ENCODE peak calls at places on chromosomes 11 and 22, in ten cellular contexts. H, S, M, F, P, W, E, Y, B and K are unnamed samples.

GRCh38 chr11:95512177-95512576 is 277.4 kb downstream of the FAM76B start:
- DNase-seq in H (no peak), S (peak), M (no peak), F (no peak), P (no peak), W (no peak), E (peak), Y (peak), B (no peak), K (peak)

GRCh38 chr11:61095022-61095421 is 7.3 kb upstream of the CD5 start:
- DNase-seq in H (no peak), S (no peak), M (no peak), F (no peak), P (no peak), W (no peak), E (no peak), Y (no peak), B (no peak), K (no peak)

GRCh38 chr22:17846326-17846992 is 72.2 kb upstream of the BID start:
- DNase-seq in H (no peak), S (no peak), M (no peak), F (no peak), P (no peak), W (no peak), E (no peak), Y (no peak), B (no peak), K (no peak)

GRCh38 chr22:29705651-29706050 is 14.2 kb upstream of the CABP7 start:
- DNase-seq in H (no peak), S (no peak), M (no peak), F (no peak), P (no peak), W (no peak), E (no peak), Y (no peak), B (no peak), K (no peak)

GRCh38 chr11:44400431-44400830 is 90.5 kb upstream of the ALX4 start:
- DNase-seq in H (no peak), S (peak), M (no peak), F (no peak), P (no peak), W (no peak), E (no peak), Y (no peak), B (no peak), K (no peak)

GRCh38 chr11:11396290-11397042 is 43.4 kb upstream of the CSNK2A3 start:
- DNase-seq in H (no peak), S (peak), M (no peak), F (no peak), P (peak), W (no peak), E (peak), Y (peak), B (no peak), K (no peak)

GRCh38 chr11:14554959-14555358 is 34.8 kb upstream of the PSMA1 start:
- DNase-seq in H (peak), S (no peak), M (no peak), F (peak), P (no peak), W (no peak), E (no peak), Y (no peak), B (peak), K (no peak)

GRCh38 chr22:48088926-48089536 is 1326.6 kb downstream of the TBC1D22A start:
- DNase-seq in H (no peak), S (no peak), M (no peak), F (no peak), P (no peak), W (no peak), E (no peak), Y (no peak), B (no peak), K (no peak)

GRCh38 chr22:25021976-25022711 is 69.6 kb downstream of the KIAA1671 start:
- DNase-seq in H (no peak), S (no peak), M (no peak), F (no peak), P (no peak), W (no peak), E (no peak), Y (no peak), B (no peak), K (no peak)

GRCh38 chr22:18119409-18120110 is 9.0 kb downstream of the TUBA8 start:
- DNase-seq in H (no peak), S (no peak), M (no peak), F (no peak), P (no peak), W (no peak), E (no peak), Y (peak), B (no peak), K (no peak)

GRCh38 chr22:23106906-23107367 is 34.9 kb downstream of the RSPH14 start:
- DNase-seq in H (no peak), S (no peak), M (no peak), F (no peak), P (no peak), W (no peak), E (no peak), Y (no peak), B (no peak), K (no peak)

GRCh38 chr11:132078230-132078629 is 707.8 kb downstream of the NTM start:
- DNase-seq in H (no peak), S (no peak), M (no peak), F (no peak), P (no peak), W (peak), E (no peak), Y (no peak), B (no peak), K (no peak)

GRCh38 chr11:61764606-61765260 is 12.3 kb downstream of the MYRF start:
- DNase-seq in H (no peak), S (no peak), M (peak), F (no peak), P (no peak), W (no peak), E (no peak), Y (no peak), B (no peak), K (no peak)

GRCh38 chr22:19903031-19903430 is 38.5 kb upstream of the COMT start:
- DNase-seq in H (no peak), S (no peak), M (peak), F (no peak), P (no peak), W (no peak), E (no peak), Y (no peak), B (no peak), K (no peak)

GRCh38 chr22:49462291-49462690 is 365.4 kb downstream of the BRD1 start:
- DNase-seq in H (no peak), S (no peak), M (no peak), F (no peak), P (no peak), W (no peak), E (no peak), Y (no peak), B (no peak), K (no peak)

GRCh38 chr11:65488273-65489058 is 10.4 kb upstream of the MALAT1 start:
- DNase-seq in H (no peak), S (peak), M (no peak), F (no peak), P (no peak), W (no peak), E (peak), Y (peak), B (no peak), K (no peak)

GRCh38 chr11:6612816-6613136 is 760 bp upstream of the TAF10 start:
- DNase-seq in H (no peak), S (no peak), M (no peak), F (no peak), P (no peak), W (no peak), E (no peak), Y (no peak), B (no peak), K (no peak)

GRCh38 chr22:38467438-38467903 is 425 bp upstream of the KDELR3 start:
- DNase-seq in H (no peak), S (no peak), M (no peak), F (no peak), P (no peak), W (no peak), E (no peak), Y (peak), B (no peak), K (no peak)

GRCh38 chr22:38469306-38469781 is 1.4 kb downstream of the KDELR3 start:
- DNase-seq in H (no peak), S (no peak), M (no peak), F (no peak), P (no peak), W (no peak), E (no peak), Y (no peak), B (no peak), K (no peak)

GRCh38 chr22:38467904-38468760 is at the start of gene KDELR3:
- DNase-seq in H (peak), S (no peak), M (peak), F (no peak), P (peak), W (no peak), E (peak), Y (peak), B (peak), K (no peak)

GRCh38 chr22:38471237-38471636 is 3.3 kb downstream of the KDELR3 start:
- DNase-seq in H (no peak), S (no peak), M (no peak), F (no peak), P (no peak), W (no peak), E (no peak), Y (no peak), B (no peak), K (no peak)

GRCh38 chr22:38468761-38469305 is 937 bp downstream of the KDELR3 start:
- DNase-seq in H (no peak), S (no peak), M (no peak), F (no peak), P (no peak), W (no peak), E (no peak), Y (no peak), B (no peak), K (no peak)
- H3K4me3 ChIP-seq in H (no peak), S (peak), M (no peak), F (no peak), P (peak), W (no peak), E (peak), Y (peak), B (no peak), K (peak)

GRCh38 chr11:73321342-73322110 is 13.4 kb downstream of the ARHGEF17 start:
- DNase-seq in H (no peak), S (no peak), M (peak), F (no peak), P (no peak), W (no peak), E (peak), Y (peak), B (no peak), K (no peak)
- H3K27ac ChIP-seq in H (no peak), S (no peak), M (peak), F (no peak), P (peak), W (no peak), E (peak), Y (peak), B (no peak), K (peak)

GRCh38 chr11:67352546-67353316 is 615 bp downstream of the POLD4 start:
- DNase-seq in H (no peak), S (no peak), M (no peak), F (no peak), P (no peak), W (no peak), E (no peak), Y (no peak), B (no peak), K (no peak)

GRCh38 chr11:67353317-67354313 is at the start of gene POLD4:
- DNase-seq in H (peak), S (peak), M (peak), F (peak), P (peak), W (peak), E (peak), Y (peak), B (peak), K (peak)

GRCh38 chr11:67355023-67355793 is 1.9 kb upstream of the POLD4 start:
- DNase-seq in H (no peak), S (peak), M (no peak), F (no peak), P (no peak), W (no peak), E (no peak), Y (no peak), B (no peak), K (no peak)

GRCh38 chr11:67355794-67356550 is 2.6 kb upstream of the POLD4 start:
- DNase-seq in H (no peak), S (peak), M (no peak), F (no peak), P (no peak), W (no peak), E (no peak), Y (no peak), B (no peak), K (no peak)

DNA sequence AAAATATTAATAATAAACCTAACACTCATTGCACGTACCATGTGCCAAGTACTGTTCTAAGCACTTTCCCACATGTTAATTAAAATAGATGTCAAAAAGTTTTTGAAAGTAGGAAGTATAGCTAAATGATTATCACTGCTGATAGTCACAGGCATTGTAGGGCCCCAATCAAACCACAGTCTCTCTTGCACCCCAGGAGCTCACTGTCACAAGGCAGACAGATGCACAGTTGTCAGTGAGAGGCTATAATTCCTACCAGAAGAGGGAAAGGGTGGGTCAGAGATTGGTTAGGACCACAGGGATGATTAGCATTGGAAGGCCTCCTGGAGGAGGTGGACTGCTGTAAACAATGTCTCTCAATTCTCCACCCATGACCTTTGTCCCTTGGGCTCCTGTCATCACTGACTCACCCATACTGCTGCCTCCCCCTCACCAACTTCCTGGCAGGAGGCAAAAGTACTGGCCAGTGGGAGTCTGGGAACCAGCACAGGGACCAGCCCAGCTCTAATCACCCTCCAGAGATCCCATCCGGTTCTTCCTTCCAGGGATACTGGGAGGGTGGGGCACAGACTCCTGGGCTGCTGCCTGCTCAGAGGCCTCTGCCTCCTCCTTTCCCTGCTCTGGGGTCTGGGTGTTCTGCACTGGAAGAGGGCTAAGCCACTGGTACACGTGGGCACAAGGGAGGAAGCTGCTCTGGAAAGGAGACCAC is 1.1 kb upstream of the POLD4 start:
- DNase-seq in H (no peak), S (peak), M (no peak), F (no peak), P (peak), W (no peak), E (peak), Y (peak), B (no peak), K (peak)
- H3K4me3 ChIP-seq in H (peak), S (peak), M (peak), F (no peak), P (peak), W (peak), E (peak), Y (peak), B (no peak), K (no peak)

GRCh38 chr11:114307524-114308203 is 11.5 kb downstream of the NNMT start:
- DNase-seq in H (no peak), S (no peak), M (no peak), F (no peak), P (no peak), W (no peak), E (peak), Y (peak), B (no peak), K (no peak)

GRCh38 chr11:114310095-114310494 is 13.9 kb downstream of the NNMT start:
- DNase-seq in H (no peak), S (no peak), M (no peak), F (no peak), P (no peak), W (no peak), E (no peak), Y (no peak), B (no peak), K (no peak)

GRCh38 chr11:114311946-114312345 is 15.7 kb downstream of the NNMT start:
- DNase-seq in H (no peak), S (no peak), M (no peak), F (no peak), P (no peak), W (no peak), E (no peak), Y (no peak), B (no peak), K (no peak)

GRCh38 chr11:114309517-114309916 is 13.3 kb downstream of the NNMT start:
- DNase-seq in H (no peak), S (no peak), M (no peak), F (no peak), P (no peak), W (no peak), E (no peak), Y (no peak), B (no peak), K (no peak)

DNA sequence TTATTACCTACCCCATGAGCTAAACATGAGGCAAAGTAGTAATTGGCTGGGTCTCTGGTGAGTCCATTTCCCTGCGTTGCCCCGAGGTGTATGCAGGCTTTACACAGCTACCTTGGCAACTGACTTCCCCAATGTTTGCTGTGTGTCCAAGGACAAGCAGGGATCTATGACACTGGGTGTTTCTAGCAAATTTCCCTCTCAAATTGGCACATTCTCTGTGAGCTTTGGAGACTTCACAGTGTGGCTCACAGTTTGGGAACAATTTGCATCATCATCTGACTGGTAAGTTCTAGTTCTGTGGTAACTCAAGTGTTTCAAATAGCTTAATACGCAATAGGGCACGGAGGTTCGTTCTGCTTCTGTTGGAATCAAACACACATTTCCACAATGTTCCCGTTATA is 12.5 kb downstream of the NNMT start:
- DNase-seq in H (no peak), S (no peak), M (no peak), F (no peak), P (no peak), W (no peak), E (no peak), Y (no peak), B (no peak), K (no peak)
- H3K27ac ChIP-seq in H (no peak), S (peak), M (no peak), F (no peak), P (no peak), W (no peak), E (no peak), Y (peak), B (no peak), K (no peak)

GRCh38 chr11:66957971-66958231 is 282 bp downstream of the PC start:
- DNase-seq in H (no peak), S (no peak), M (no peak), F (no peak), P (no peak), W (no peak), E (no peak), Y (no peak), B (no peak), K (no peak)

GRCh38 chr11:66956689-66957290 is 1.4 kb downstream of the PC start:
- DNase-seq in H (no peak), S (peak), M (peak), F (no peak), P (no peak), W (peak), E (peak), Y (no peak), B (no peak), K (no peak)

GRCh38 chr11:66962247-66962646 is 4.1 kb upstream of the PC start:
- DNase-seq in H (no peak), S (no peak), M (no peak), F (no peak), P (no peak), W (no peak), E (no peak), Y (no peak), B (no peak), K (no peak)

GRCh38 chr11:66958232-66958955 is at the start of gene PC:
- DNase-seq in H (peak), S (peak), M (peak), F (peak), P (peak), W (peak), E (peak), Y (peak), B (peak), K (peak)

DNA sequence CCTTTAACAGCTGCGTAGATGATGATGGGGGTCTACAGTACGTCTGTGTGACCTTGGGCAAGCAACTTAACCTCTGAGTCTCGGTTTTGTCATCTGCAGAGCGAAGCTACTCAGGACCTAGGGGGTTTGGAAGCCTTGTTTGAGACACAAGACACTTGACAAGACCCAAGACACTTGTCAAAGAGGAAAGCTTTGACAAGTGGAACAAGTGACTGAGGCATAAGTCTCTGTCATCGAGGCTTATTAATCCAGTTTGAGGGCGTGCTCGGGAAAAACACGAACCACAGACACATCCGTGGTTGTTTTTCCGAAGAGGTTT is 732 bp upstream of the PC start:
- DNase-seq in H (no peak), S (no peak), M (no peak), F (no peak), P (no peak), W (no peak), E (no peak), Y (no peak), B (no peak), K (no peak)
- H3K4me3 ChIP-seq in H (peak), S (peak), M (peak), F (peak), P (peak), W (peak), E (peak), Y (peak), B (peak), K (peak)

DNA sequence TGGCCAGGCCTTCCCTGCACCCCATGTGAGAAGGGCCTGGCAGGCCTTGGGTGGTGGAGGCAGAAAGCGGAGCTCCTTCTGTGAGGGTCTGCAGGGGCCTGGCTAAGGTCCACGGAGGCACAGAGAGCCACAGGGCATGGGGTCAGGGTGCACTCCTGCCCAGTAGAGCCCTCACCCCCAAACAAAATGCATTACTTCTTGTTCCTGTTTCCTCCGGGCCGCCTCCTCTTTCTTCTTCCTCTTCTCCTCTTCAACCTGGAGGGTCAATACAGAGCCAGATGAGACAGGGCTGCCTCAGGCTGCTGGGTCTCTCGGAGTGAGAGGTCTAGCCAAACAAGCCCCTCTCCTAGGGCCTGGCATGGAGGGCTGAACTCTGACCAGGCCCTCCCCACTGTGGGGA is 10.2 kb upstream of the NAP1L4 start:
- DNase-seq in H (no peak), S (no peak), M (no peak), F (no peak), P (no peak), W (peak), E (no peak), Y (no peak), B (no peak), K (no peak)
- H3K27ac ChIP-seq in H (no peak), S (no peak), M (no peak), F (no peak), P (no peak), W (peak), E (no peak), Y (no peak), B (no peak), K (peak)

GRCh38 chr11:22340803-22341581 is 2.8 kb downstream of the SLC17A6 start:
- DNase-seq in H (no peak), S (no peak), M (peak), F (no peak), P (no peak), W (no peak), E (no peak), Y (no peak), B (no peak), K (no peak)

GRCh38 chr11:22343411-22344032 is 5.3 kb downstream of the SLC17A6 start:
- DNase-seq in H (no peak), S (no peak), M (peak), F (no peak), P (no peak), W (no peak), E (no peak), Y (no peak), B (no peak), K (no peak)

GRCh38 chr11:22346283-22346682 is 8.1 kb downstream of the SLC17A6 start:
- DNase-seq in H (no peak), S (no peak), M (no peak), F (no peak), P (no peak), W (no peak), E (no peak), Y (no peak), B (no peak), K (no peak)

GRCh38 chr11:22341582-22341919 is 3.4 kb downstream of the SLC17A6 start:
- DNase-seq in H (no peak), S (no peak), M (no peak), F (no peak), P (no peak), W (no peak), E (no peak), Y (no peak), B (no peak), K (peak)

GRCh38 chr11:22342599-22343138 is 4.5 kb downstream of the SLC17A6 start:
- DNase-seq in H (no peak), S (no peak), M (no peak), F (no peak), P (no peak), W (no peak), E (no peak), Y (no peak), B (no peak), K (no peak)
- H3K4me3 ChIP-seq in H (no peak), S (no peak), M (no peak), F (no peak), P (no peak), W (no peak), E (no peak), Y (no peak), B (no peak), K (no peak)

GRCh38 chr11:107609384-107610218 is 18.7 kb downstream of the ELMOD1 start:
- DNase-seq in H (no peak), S (no peak), M (no peak), F (no peak), P (no peak), W (no peak), E (no peak), Y (no peak), B (no peak), K (no peak)
- H3K27ac ChIP-seq in H (no peak), S (no peak), M (no peak), F (no peak), P (no peak), W (no peak), E (no peak), Y (no peak), B (no peak), K (no peak)